ENCODE peak calls at places on chromosomes 4 and X, in five cellular contexts. S is stomach; J is CD8-positive, alpha-beta memory T cell; I is dorsolateral prefrontal cortex; B is AG04450. Y is an unnamed sample.

GRCh38 chr4:168797176-168797575 is 212.9 kb downstream of the CBR4 start:
- DNase-seq in B (no peak), J (no peak), S (no peak), I (no peak), Y (no peak)

GRCh38 chrX:43870758-43871419 is 11.4 kb downstream of the MAOB start:
- DNase-seq in J (no peak), I (no peak), S (peak; percentile 40), B (no peak), Y (no peak)

GRCh38 chr4:6122496-6122895 is 77.9 kb downstream of the JAKMIP1 start:
- DNase-seq in I (no peak), J (no peak), S (no peak), B (no peak), Y (no peak)

GRCh38 chrX:46325312-46325877 is 219.8 kb downstream of the ZNF674 start:
- DNase-seq in S (no peak), B (peak; percentile 1), J (no peak), I (no peak), Y (no peak)

GRCh38 chrX:22674947-22675346 is 324.8 kb upstream of the DDX53 start:
- DNase-seq in I (no peak), J (no peak), S (no peak), B (no peak), Y (no peak)

GRCh38 chr4:67963345-67963744 is at the start of gene TMPRSS11A:
- DNase-seq in B (no peak), J (no peak), I (no peak), S (no peak), Y (no peak)

GRCh38 chr4:152146244-152146643 is 385.4 kb upstream of the GATB start:
- DNase-seq in I (no peak), B (no peak), J (no peak), S (no peak), Y (no peak)

GRCh38 chr4:58061967-58062366 is 951.8 kb upstream of the IGFBP7 start:
- DNase-seq in B (no peak), I (no peak), J (no peak), S (no peak), Y (no peak)

GRCh38 chr4:16862688-16863087 is 35.8 kb downstream of the LDB2 start:
- DNase-seq in S (no peak), B (no peak), I (no peak), J (no peak), Y (no peak)

GRCh38 chr4:16627999-16628398 is 270.4 kb downstream of the LDB2 start:
- DNase-seq in B (peak; percentile 82), S (no peak), J (no peak), I (no peak), Y (no peak)

GRCh38 chr4:26864904-26865303 is 4.3 kb downstream of the STIM2 start:
- DNase-seq in I (no peak), J (no peak), B (no peak), S (no peak), Y (no peak)

GRCh38 chr4:17613761-17614415 is 553 bp upstream of the MED28 start:
- DNase-seq in I (no peak), J (peak; percentile 11), B (peak; percentile 56), S (no peak), Y (no peak)

GRCh38 chr4:5660185-5660584 is 48.2 kb downstream of the EVC2 start:
- DNase-seq in J (no peak), I (no peak), S (no peak), B (no peak), Y (no peak)

GRCh38 chr4:138542191-138542771 is 300.1 kb upstream of the SLC7A11 start:
- DNase-seq in B (no peak), I (no peak), S (no peak), J (no peak), Y (no peak)

GRCh38 chrX:45803383-45803921 is 602.8 kb upstream of the DIPK2B start:
- DNase-seq in S (no peak), B (no peak), I (no peak), J (no peak), Y (no peak)

GRCh38 chr4:143346208-143346607 is 9.5 kb downstream of the GAB1 start:
- DNase-seq in I (no peak), B (no peak), S (no peak), J (no peak), Y (peak; percentile 42)

GRCh38 chr4:176561368-176561767 is 231.4 kb downstream of the VEGFC start:
- DNase-seq in I (no peak), B (no peak), J (no peak), S (no peak), Y (no peak)

GRCh38 chr4:112083587-112084347 is 61.5 kb upstream of the FAM241A start:
- DNase-seq in B (no peak), I (no peak), S (no peak), J (no peak), Y (no peak)

GRCh38 chrX:70613295-70613694 is 168.7 kb downstream of the DLG3 start:
- DNase-seq in I (no peak), J (no peak), B (no peak), S (no peak), Y (no peak)

DNA sequence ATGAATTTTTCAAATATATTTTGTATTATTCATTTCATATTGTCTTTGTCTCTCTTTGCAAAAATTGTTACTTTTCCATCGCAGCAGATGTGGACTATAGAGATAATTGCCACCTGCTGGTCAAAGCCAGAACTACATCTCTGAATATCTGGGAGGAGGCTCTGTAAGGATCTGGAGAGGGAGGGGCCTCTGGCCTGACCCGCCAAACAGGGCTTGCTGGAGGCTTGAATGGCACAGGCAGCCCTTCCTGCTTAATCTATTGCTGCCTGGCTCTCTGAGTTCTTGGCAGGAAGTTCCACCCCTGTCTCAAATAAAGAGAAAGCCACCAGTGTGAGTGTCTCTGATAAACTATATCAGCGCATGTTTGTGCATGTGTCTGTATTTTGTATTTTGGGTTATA is 132.4 kb downstream of the ZMAT1 start:
- DNase-seq in I (peak; percentile 84), J (peak; percentile 67), S (peak; percentile 86), B (peak; percentile 47), Y (peak; percentile 88)
- H3K4me3 ChIP-seq in I (no peak overlapping the region), J (no peak overlapping the region), S (peak overlapping the region; percentile 11), B (peak overlapping the region; percentile 29), Y (no peak overlapping the region)

DNA sequence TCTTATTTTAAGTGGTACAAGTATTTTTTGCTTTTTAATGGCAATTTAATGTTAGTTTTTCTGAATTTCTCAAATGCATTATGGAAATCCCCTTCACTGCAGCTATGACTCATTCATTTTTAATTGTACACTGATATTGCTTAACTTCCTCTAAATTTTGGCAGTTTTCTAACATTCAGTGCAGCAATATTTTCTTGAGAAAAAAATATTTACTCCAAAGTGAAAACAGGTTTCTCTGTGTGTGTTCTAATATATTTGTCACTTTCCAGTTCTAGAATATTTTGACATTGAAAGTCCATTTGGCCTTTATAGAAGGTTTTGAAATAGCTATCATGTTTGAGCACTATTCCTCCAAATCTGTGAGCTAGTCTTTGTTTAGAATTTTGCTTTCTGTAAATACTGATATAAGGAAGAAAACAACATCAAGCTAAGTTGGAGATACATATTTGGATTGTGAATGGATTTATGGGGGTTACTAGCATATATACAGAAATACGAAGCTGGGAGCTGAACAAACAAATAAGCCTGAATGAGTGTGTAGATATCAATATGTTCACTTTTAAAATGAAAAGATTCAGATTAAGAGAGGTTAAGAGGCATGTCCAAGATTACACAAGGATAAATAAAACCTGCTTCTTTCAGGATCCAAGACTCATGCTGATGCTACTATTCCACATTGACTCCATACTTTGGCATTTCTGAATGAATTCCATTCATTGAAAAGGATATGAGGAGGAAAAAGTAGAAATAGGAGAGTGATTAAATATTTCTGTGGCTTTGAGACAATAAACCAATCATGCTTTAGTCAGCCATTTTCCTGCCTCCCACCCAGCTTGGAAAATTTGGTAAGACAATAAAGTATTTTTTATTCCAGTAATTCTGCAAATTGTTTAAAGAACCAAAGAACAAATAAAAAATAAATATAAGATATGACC is 57.4 kb upstream of the SLIT2 start:
- DNase-seq in J (no peak), I (no peak), S (no peak), B (peak; percentile 56), Y (no peak)
- H3K4me3 ChIP-seq in J (no peak overlapping the region), I (no peak overlapping the region), S (no peak overlapping the region), B (no peak overlapping the region), Y (no peak overlapping the region)

GRCh38 chrX:12138366-12139313 is at the start of gene FRMPD4:
- DNase-seq in I (no peak), J (no peak), B (no peak), S (no peak), Y (no peak)

GRCh38 chrX:12137982-12138365 is 299 bp upstream of the FRMPD4 start:
- DNase-seq in S (no peak), J (no peak), I (no peak), B (no peak), Y (no peak)

GRCh38 chrX:12141511-12141910 is 3.2 kb downstream of the FRMPD4 start:
- DNase-seq in B (no peak), S (no peak), I (no peak), J (no peak), Y (no peak)

GRCh38 chrX:12142661-12143060 is 4.4 kb downstream of the FRMPD4 start:
- DNase-seq in J (no peak), B (no peak), I (no peak), S (no peak), Y (no peak)

GRCh38 chrX:12139934-12140611 is 1.8 kb downstream of the FRMPD4 start:
- DNase-seq in J (no peak), I (no peak), S (no peak), B (no peak), Y (no peak)
- H3K4me3 ChIP-seq in J (no peak overlapping the region), I (peak overlapping the region; percentile 4), S (no peak overlapping the region), B (peak overlapping the region; percentile 64), Y (no peak overlapping the region)

DNA sequence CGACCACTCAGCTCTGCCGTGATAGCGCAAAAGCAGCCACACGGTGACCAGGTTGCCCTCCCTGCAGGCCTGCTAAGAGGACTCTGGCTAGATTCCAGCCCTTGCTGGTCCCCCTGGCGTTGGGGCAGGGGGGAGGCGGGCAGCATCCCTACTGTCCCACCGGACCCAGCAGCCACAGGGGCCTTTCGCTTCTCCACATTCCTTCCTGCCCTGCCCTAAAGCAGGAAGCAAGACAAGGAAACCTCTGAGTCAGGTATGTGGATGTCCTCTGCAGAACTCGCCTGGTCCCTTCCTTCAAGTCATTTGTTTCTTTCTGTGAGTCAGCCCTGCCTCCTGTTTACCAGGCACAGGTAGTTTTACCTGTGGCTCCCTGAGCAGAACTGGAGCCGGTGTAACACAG is 60.2 kb upstream of the CLDN34 start:
- DNase-seq in B (no peak), S (no peak), I (no peak), J (no peak), Y (no peak)
- H3K4me3 ChIP-seq in B (no peak overlapping the region), S (no peak overlapping the region), I (no peak overlapping the region), J (no peak overlapping the region), Y (no peak overlapping the region)